ENCODE peak calls at places on chromosomes 4 and X, in four cellular contexts. D, L, U and S are unnamed samples.

GRCh38 chr4:113539408-113539807 is 222.1 kb downstream of the CAMK2D start:
- DNase-seq in D (no peak), L (no peak), U (no peak), S (no peak)

GRCh38 chrX:153184787-153185186 is 5.7 kb downstream of the MAGEA1 start:
- DNase-seq in D (no peak), L (no peak), U (no peak), S (no peak)

GRCh38 chr4:119207051-119207450 is 5.5 kb upstream of the USP53 start:
- DNase-seq in D (no peak), L (peak), U (no peak), S (no peak)

GRCh38 chr4:96952610-96953009 is 1112.7 kb downstream of the PDHA2 start:
- DNase-seq in D (no peak), L (no peak), U (no peak), S (no peak)

GRCh38 chr4:189029961-189030360 is 890.7 kb downstream of the TRIML1 start:
- DNase-seq in D (no peak), L (no peak), U (no peak), S (no peak)

GRCh38 chrX:87299563-87300160 is 217.9 kb upstream of the KLHL4 start:
- DNase-seq in D (no peak), L (no peak), U (no peak), S (no peak)

GRCh38 chr4:78288327-78288726 is 231.2 kb downstream of the FRAS1 start:
- DNase-seq in D (no peak), L (no peak), U (no peak), S (no peak)

GRCh38 chrX:84363674-84364073 is 138.6 kb downstream of the HDX start:
- DNase-seq in D (no peak), L (no peak), U (no peak), S (no peak)

GRCh38 chr4:98327694-98328093 is 66.5 kb downstream of the RAP1GDS1 start:
- DNase-seq in D (no peak), L (no peak), U (no peak), S (no peak)

GRCh38 chr4:115396034-115396433 is 282.6 kb upstream of the NDST4 start:
- DNase-seq in D (no peak), L (no peak), U (no peak), S (no peak)

GRCh38 chr4:123308667-123309066 is 87.9 kb upstream of the SPRY1 start:
- DNase-seq in D (no peak), L (no peak), U (no peak), S (no peak)

GRCh38 chr4:123304151-123305021 is 92.2 kb upstream of the SPRY1 start:
- DNase-seq in D (no peak), L (no peak), U (peak), S (no peak)

GRCh38 chr4:123300625-123301024 is 96.0 kb upstream of the SPRY1 start:
- DNase-seq in D (no peak), L (no peak), U (no peak), S (no peak)

GRCh38 chr4:123301942-123302341 is 94.7 kb upstream of the SPRY1 start:
- DNase-seq in D (no peak), L (no peak), U (no peak), S (no peak)

DNA sequence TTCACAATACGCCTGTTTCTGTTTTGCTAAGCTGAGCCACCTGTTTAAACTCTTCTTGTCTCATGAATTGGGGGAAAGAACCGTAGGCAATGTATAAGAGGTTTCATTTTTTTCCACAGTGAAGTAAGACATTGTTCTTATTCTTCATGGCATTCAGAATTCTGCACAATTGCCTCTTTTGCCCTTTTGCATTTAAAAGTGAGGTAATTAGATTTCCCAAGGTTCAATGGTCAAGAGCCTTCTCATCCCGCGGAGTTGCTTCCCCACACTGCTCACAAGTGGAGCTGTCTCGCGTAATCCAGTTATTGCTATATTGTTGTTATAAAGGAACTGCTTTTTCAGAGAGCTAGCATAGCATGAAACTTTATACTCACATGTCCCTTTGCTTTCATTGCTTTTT is 90.8 kb upstream of the SPRY1 start:
- DNase-seq in D (no peak), L (no peak), U (no peak), S (no peak)
- TF ChIP-seq CTCF in D (no peak), L (no peak), U (no peak), S (no peak)

DNA sequence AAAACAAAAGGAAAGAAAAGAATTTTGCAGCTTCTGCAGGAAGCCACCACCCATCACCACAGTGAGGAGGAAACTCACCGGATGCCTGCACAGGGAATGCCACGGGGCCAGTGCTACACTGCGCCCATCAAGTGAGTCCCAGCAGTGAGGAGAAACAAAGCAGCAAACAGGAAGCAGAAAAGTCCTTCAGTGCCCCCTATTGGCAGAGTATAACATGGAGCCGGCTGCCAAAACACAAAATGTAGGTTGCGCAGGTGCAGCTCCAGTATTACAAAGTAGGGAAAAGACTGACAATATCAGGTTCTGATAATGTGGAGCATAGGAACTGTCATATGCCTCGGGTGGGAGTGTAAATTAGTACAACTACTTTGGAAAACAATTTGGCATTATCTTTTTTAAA is 23.3 kb upstream of the SCML2 start:
- DNase-seq in D (no peak), L (no peak), U (no peak), S (no peak)
- TF ChIP-seq CTCF in D (peak), L (peak), U (peak), S (peak)

GRCh38 chrX:50211510-50211909 is 6.9 kb downstream of the CCNB3 start:
- DNase-seq in D (no peak), L (no peak), U (no peak), S (no peak)
- TF ChIP-seq CTCF in D (no peak), L (peak), U (peak), S (no peak)

DNA sequence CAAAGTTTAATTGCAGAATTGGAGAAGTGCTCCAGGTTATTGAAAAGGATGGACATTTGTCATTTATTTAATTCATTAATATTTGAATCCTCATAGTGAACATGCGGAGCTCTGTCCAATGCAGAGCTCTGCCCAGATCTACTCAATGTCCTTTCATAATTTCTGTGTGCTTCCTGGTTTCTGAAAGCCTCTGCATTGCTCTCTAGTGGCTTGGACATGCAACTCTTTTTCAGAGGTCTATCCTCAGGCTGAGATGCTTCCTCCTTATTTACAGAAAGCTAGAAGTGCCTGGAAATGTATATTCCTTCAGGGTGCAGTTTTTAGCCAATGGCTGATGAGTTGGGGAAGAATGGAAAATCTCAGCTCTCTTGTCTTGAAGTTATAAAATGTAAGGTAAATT is 786.1 kb upstream of the AADAT start:
- DNase-seq in D (no peak), L (no peak), U (no peak), S (no peak)
- TF ChIP-seq CTCF in D (no peak), L (no peak), U (no peak), S (peak)

DNA sequence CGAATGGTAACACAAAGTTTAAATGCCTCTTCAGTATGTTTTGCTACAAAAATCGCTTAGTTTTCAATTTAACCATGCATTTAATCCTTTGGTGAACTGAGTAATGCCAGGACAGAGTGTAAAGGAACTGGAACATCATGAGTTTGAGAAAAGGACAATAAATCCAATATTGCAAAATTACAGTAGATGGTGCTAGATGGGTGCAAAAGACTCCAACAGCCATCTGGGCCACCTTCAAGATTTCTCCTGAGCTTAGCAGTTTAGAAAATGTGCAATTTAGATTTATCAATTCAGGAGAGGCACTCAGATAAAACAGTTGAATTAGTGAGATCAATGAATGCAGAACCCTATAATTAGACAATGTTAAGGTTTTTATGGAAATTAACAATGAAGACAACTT is 33.2 kb upstream of the MID1IP1 start:
- DNase-seq in D (no peak), L (peak), U (no peak), S (no peak)
- TF ChIP-seq CTCF in D (peak), L (peak), U (peak), S (peak)

GRCh38 chrX:39477438-39478120 is 620.2 kb downstream of the BCOR start:
- DNase-seq in D (no peak), L (no peak), U (peak), S (no peak)
- TF ChIP-seq CTCF in D (no peak), L (no peak), U (no peak), S (no peak)

GRCh38 chr4:109298279-109299010 is 4.0 kb downstream of the COL25A1 start:
- DNase-seq in D (no peak), L (no peak), U (no peak), S (no peak)
- TF ChIP-seq CTCF in D (no peak), L (peak), U (peak), S (peak)

GRCh38 chr4:64718091-64718490 is 308.8 kb upstream of the TECRL start:
- DNase-seq in D (no peak), L (no peak), U (no peak), S (no peak)
- TF ChIP-seq CTCF in D (no peak), L (no peak), U (no peak), S (no peak)